ENCODE peak calls at places on chromosomes 11 and 22, in five cellular contexts. V is breast epithelium, Q is heart left ventricle, L is endodermal cell, T is upper lobe of right lung. W is an unnamed sample. For H3K36me3, the result is how much of the 10 kb centered on the place peaks cover.

GRCh38 chr11:131687291-131688055 is 317.1 kb downstream of the NTM start:
- DNase-seq in V (no peak), Q (no peak), L (peak), T (no peak), W (no peak)

GRCh38 chr22:47030881-47031627 is 268.6 kb downstream of the TBC1D22A start:
- DNase-seq in V (no peak), Q (no peak), L (no peak), T (peak), W (peak)

GRCh38 chr22:31346733-31347250 is 646 bp upstream of the PATZ1 start:
- DNase-seq in V (no peak), Q (peak), L (no peak), T (peak), W (peak)

GRCh38 chr11:114155116-114155515 is 95.6 kb downstream of the ZBTB16 start:
- DNase-seq in V (no peak), Q (no peak), L (no peak), T (no peak), W (peak)

GRCh38 chr11:118010738-118011461 is 24.7 kb downstream of the IL10RA start:
- DNase-seq in V (peak), Q (peak), L (no peak), T (peak), W (peak)

GRCh38 chr22:47460870-47461269 is 698.4 kb downstream of the TBC1D22A start:
- DNase-seq in V (no peak), Q (no peak), L (no peak), T (no peak), W (no peak)

GRCh38 chr11:20080032-20080685 is 80.1 kb downstream of the DBX1 start:
- DNase-seq in V (no peak), Q (no peak), L (peak), T (no peak), W (no peak)

GRCh38 chr11:35407041-35407440 is 12.3 kb downstream of the SLC1A2 start:
- DNase-seq in V (no peak), Q (no peak), L (no peak), T (no peak), W (no peak)

GRCh38 chr11:82356316-82356715 is 377.3 kb downstream of the FAM181B start:
- DNase-seq in V (no peak), Q (no peak), L (no peak), T (no peak), W (no peak)

GRCh38 chr11:26557666-26558065 is 14.4 kb downstream of the MUC15 start:
- DNase-seq in V (no peak), Q (no peak), L (no peak), T (no peak), W (no peak)

GRCh38 chr11:62702241-62702640 is 5.0 kb downstream of the BSCL2 start:
- DNase-seq in V (no peak), Q (no peak), L (no peak), T (peak), W (no peak)

GRCh38 chr11:4203603-4204360 is 109.2 kb downstream of the RRM1 start:
- DNase-seq in V (no peak), Q (no peak), L (peak), T (no peak), W (no peak)

GRCh38 chr11:18135308-18135707 is 2.9 kb downstream of the MRGPRX3 start:
- DNase-seq in V (no peak), Q (no peak), L (peak), T (no peak), W (no peak)

GRCh38 chr11:93285430-93285829 is 45.1 kb upstream of the DEUP1 start:
- DNase-seq in V (no peak), Q (no peak), L (no peak), T (no peak), W (no peak)

GRCh38 chr22:45427114-45427513 is 13.6 kb downstream of the RIBC2 start:
- DNase-seq in V (no peak), Q (no peak), L (no peak), T (no peak), W (no peak)

GRCh38 chr22:50585238-50585637 is 2.6 kb upstream of the CHKB start:
- DNase-seq in V (no peak), Q (no peak), L (no peak), T (no peak), W (no peak)

GRCh38 chr11:117273550-117274289 is 17.4 kb upstream of the BACE1-AS start:
- DNase-seq in V (no peak), Q (no peak), L (no peak), T (no peak), W (no peak)

GRCh38 chr11:68439355-68440065 is 21.0 kb upstream of the PPP6R3 start:
- DNase-seq in V (no peak), Q (no peak), L (peak), T (no peak), W (no peak)

GRCh38 chr22:21641417-21641794 is 696 bp upstream of the SDF2L1 start:
- DNase-seq in V (peak), Q (no peak), L (peak), T (peak), W (peak)

GRCh38 chr22:23213031-23213555 is 32.8 kb downstream of the BCR start:
- DNase-seq in V (no peak), Q (no peak), L (no peak), T (no peak), W (no peak)

GRCh38 chr11:112662554-112662953 is 298.7 kb upstream of the NCAM1 start:
- DNase-seq in V (no peak), Q (no peak), L (no peak), T (no peak), W (no peak)

GRCh38 chr22:41140365-41140957 is 48.1 kb downstream of the EP300 start:
- DNase-seq in V (no peak), Q (peak), L (no peak), T (no peak), W (no peak)
- H3K36me3 ChIP-seq in V (under half), Q (half or more), L (half or more), T (half or more), W (half or more)

DNA sequence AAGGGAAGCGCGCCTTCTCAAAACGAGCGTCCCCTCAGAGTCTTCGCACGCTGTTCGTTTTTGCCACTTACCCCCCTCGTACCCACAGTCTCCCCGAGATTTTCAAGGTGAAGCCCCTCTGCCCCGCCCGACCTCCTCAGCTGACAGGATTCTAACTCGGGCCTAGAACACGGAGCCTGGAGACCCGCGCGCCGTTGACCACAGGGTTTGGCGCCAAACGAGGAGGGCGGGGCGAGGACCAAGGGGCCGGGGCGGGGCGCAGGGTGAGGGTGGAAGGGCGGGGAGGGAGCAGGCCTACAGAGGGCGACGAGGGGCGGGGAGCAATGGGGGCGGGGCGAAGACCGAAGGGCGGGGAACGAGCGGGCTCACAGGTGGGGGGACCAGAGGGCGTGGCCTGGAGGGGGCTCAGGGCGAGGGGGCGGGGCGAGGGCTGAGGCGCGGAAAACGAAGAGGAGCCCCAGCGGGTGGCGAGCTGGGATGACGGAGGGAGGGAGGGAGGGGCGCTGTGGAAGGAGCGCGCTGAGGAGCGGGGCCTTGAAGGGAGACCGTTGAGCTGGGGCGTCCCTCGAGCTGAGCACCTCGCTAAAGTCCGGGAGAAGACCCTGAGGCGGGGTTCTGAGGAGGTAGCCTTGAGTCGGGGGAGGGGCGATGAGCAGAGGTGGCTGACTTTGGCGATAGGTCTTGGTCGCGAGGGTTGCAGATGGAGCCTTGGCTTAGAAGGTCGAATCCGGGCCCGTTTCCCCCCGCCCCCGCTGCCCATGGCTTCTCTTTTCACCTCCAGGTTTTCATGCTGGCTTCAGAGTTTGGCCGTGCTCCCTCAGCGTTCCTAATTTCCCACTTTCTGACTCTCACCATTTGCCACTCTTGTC is at the start of gene DMC1:
- DNase-seq in V (peak), Q (peak), L (peak), T (peak), W (peak)
- H3K27ac ChIP-seq in V (peak), Q (peak), L (peak), T (no peak), W (peak)

GRCh38 chr11:86014221-86014620 is 54.7 kb downstream of the PICALM start:
- DNase-seq in V (no peak), Q (no peak), L (no peak), T (no peak), W (no peak)

GRCh38 chr11:86015699-86016098 is 53.2 kb downstream of the PICALM start:
- DNase-seq in V (no peak), Q (no peak), L (no peak), T (no peak), W (no peak)

GRCh38 chr11:86016451-86016850 is 52.4 kb downstream of the PICALM start:
- DNase-seq in V (no peak), Q (no peak), L (no peak), T (no peak), W (no peak)

GRCh38 chr11:86013718-86014117 is 55.2 kb downstream of the PICALM start:
- DNase-seq in V (no peak), Q (no peak), L (no peak), T (no peak), W (no peak)

DNA sequence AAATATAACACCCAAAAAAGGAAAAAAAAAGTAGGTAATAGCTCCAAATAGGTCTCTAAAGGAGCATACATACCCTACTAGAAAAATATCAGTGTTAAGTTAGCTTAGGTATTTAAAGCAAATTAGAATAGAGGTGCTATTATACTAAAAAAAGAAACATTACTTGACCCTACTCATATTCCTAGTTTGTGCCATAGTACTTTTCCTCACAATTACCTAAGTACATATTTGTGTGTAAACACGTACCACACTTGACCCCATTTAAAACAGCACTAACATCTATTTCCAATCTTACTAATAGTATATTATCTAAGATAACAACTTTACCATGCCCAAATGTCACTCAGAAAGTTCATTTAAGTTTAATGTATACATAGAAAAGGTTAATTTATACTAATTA is 57.7 kb downstream of the PICALM start:
- DNase-seq in V (no peak), Q (no peak), L (no peak), T (no peak), W (no peak)
- TF ChIP-seq CTCF in V (no peak), Q (no peak), L (no peak), T (no peak), W (no peak)

GRCh38 chr11:119026970-119027369 is 3.7 kb downstream of the SLC37A4 start:
- DNase-seq in V (no peak), Q (no peak), L (no peak), T (no peak), W (no peak)

GRCh38 chr11:119025099-119025473 is 5.6 kb downstream of the SLC37A4 start:
- DNase-seq in V (no peak), Q (no peak), L (no peak), T (no peak), W (no peak)

GRCh38 chr11:119024430-119025098 is 6.0 kb downstream of the TRAPPC4 start:
- DNase-seq in V (no peak), Q (peak), L (no peak), T (no peak), W (no peak)

GRCh38 chr11:119025978-119026766 is 4.5 kb downstream of the SLC37A4 start:
- DNase-seq in V (no peak), Q (no peak), L (no peak), T (no peak), W (no peak)

GRCh38 chr11:119023741-119024140 is 5.2 kb downstream of the TRAPPC4 start:
- DNase-seq in V (no peak), Q (no peak), L (no peak), T (no peak), W (no peak)
- H3K36me3 ChIP-seq in V (under half), Q (under half), L (half or more), T (half or more), W (half or more)

DNA sequence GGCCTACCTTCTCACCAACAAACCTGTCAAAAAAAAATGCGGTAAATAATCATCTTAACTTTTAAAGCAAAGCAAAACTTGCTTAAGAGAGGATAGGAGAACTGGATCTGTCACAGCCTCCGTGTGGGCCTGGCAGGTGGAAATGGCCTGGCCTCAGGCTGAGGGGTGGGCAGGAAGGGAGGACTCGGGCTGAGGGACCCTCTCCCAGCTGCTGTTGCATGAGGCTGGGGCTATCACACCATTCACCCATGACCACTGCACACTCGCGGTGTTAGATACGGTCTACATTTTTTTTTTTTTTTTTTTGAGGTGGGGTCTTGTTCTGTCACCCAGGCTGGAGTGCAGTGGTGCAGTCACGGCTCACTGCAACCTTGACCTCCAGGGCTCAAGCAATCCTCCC is 24.5 kb downstream of the ARHGAP1 start:
- DNase-seq in V (no peak), Q (no peak), L (no peak), T (no peak), W (no peak)
- H3K27ac ChIP-seq in V (peak), Q (peak), L (peak), T (peak), W (peak)

GRCh38 chr11:128928400-128928799 is 14.3 kb downstream of the TP53AIP1 start:
- DNase-seq in V (no peak), Q (no peak), L (no peak), T (peak), W (no peak)

GRCh38 chr11:128931661-128932060 is 11.0 kb downstream of the TP53AIP1 start:
- DNase-seq in V (no peak), Q (no peak), L (no peak), T (no peak), W (no peak)

GRCh38 chr11:128929468-128929867 is 13.2 kb downstream of the TP53AIP1 start:
- DNase-seq in V (no peak), Q (no peak), L (peak), T (no peak), W (no peak)

GRCh38 chr11:128931066-128931465 is 11.6 kb downstream of the TP53AIP1 start:
- DNase-seq in V (no peak), Q (no peak), L (no peak), T (no peak), W (no peak)

GRCh38 chr11:128929991-128930390 is 12.7 kb downstream of the TP53AIP1 start:
- DNase-seq in V (no peak), Q (no peak), L (no peak), T (no peak), W (no peak)
- TF ChIP-seq CTCF in V (no peak), Q (no peak), L (no peak), T (no peak), W (no peak)

GRCh38 chr11:58562375-58562800 is 13.3 kb downstream of the LPXN start:
- DNase-seq in V (no peak), Q (no peak), L (no peak), T (no peak), W (no peak)

GRCh38 chr11:58561394-58562102 is 14.1 kb downstream of the LPXN start:
- DNase-seq in V (no peak), Q (no peak), L (no peak), T (no peak), W (no peak)

GRCh38 chr11:58564226-58564625 is 11.4 kb downstream of the LPXN start:
- DNase-seq in V (no peak), Q (no peak), L (no peak), T (no peak), W (no peak)

DNA sequence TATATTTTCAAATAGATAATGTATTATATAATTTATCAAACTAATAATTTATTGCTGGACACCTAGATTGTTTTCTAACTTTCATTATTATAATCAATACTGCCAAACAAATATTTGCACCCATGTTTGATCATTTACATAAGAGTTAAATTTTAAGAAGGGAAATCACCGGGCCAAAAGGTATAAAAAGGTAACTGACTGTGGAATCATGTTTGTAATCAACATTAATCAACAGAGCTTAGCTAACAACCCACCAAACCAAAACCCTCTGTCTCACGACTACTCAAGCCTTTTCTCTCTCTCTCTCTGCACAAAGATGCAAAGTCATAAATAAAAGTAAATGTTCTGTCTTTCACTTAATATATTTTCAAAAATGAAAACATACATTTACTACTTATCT is 14.8 kb downstream of the LPXN start:
- DNase-seq in V (no peak), Q (no peak), L (no peak), T (no peak), W (no peak)
- H3K36me3 ChIP-seq in V (under half), Q (under half), L (under half), T (under half), W (under half)

DNA sequence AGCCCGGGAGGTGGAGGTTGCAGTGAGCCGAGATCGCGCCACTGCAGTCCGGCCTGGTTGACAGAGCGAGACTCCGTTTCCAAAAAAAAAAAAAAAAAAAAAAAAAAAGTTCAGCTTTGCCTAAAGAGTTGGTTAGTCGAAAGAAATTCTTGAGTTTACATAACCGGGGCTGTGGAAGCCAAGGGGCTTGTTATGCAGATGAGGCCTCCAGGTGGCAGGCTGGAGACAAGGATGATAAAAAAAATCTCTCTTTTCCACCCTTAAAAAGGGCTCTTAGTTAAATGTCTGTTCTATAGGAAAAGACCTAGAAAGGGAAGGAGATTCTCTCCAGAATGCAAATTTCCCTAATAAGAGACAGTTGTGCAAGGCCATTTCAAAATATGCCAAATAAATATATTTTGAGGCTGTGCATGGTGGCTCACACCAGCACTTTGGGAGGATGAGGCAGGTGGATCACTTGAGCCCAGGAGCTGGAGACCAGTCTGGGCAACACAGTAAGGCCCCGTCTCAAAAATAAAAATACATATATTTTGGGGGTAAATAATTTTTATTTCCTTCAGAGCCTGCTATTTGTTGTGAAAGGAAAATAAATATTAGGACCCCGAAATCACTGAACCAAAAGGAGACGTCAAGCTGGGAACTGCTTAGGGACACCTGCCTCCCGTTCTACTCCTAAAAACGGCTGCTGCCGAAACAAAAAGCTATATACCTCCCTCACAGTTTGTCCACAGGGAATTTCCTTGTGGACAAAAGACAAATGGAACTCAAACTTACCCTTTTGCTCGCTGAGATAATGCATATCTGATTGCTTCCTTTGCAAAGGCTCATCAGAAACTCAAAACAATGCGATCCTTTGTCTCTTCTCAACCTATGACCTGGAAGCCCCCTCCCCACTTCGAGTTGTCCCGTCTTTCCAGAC is 2.4 kb upstream of the IFITM2 start:
- DNase-seq in V (peak), Q (peak), L (peak), T (peak), W (peak)
- H3K27ac ChIP-seq in V (peak), Q (peak), L (no peak), T (peak), W (no peak)

GRCh38 chr22:38251355-38251720 is 21.5 kb downstream of the TMEM184B start:
- DNase-seq in V (no peak), Q (no peak), L (no peak), T (no peak), W (no peak)

GRCh38 chr22:38248280-38248679 is 24.5 kb downstream of the TMEM184B start:
- DNase-seq in V (no peak), Q (no peak), L (no peak), T (no peak), W (no peak)

GRCh38 chr22:38249803-38250641 is 22.8 kb downstream of the TMEM184B start:
- DNase-seq in V (no peak), Q (no peak), L (no peak), T (no peak), W (no peak)

GRCh38 chr22:38249301-38249700 is 23.5 kb downstream of the TMEM184B start:
- DNase-seq in V (no peak), Q (no peak), L (no peak), T (no peak), W (no peak)

GRCh38 chr22:38250642-38251354 is 22.0 kb downstream of the TMEM184B start:
- DNase-seq in V (no peak), Q (no peak), L (no peak), T (no peak), W (no peak)
- TF ChIP-seq CTCF in V (no peak), Q (no peak), L (no peak), T (no peak), W (no peak)

GRCh38 chr22:38490915-38491314 is 15.2 kb downstream of the DDX17 start:
- DNase-seq in V (no peak), Q (peak), L (no peak), T (no peak), W (no peak)
- H3K36me3 ChIP-seq in V (under half), Q (half or more), L (half or more), T (half or more), W (half or more)

W was measured in psoas muscle.